ENCODE peak calls at places on chromosomes 4 and X, in four cellular contexts. V, U, C and Z are unnamed samples.

GRCh38 chr4:182245041-182245440 is 1.8 kb downstream of the TENM3 start:
- DNase-seq in V (no peak), U (no peak), C (no peak), Z (no peak)

GRCh38 chr4:177229331-177229730 is 80.3 kb upstream of the NEIL3 start:
- DNase-seq in V (no peak), U (no peak), C (no peak), Z (peak)

GRCh38 chr4:6625256-6625655 is 15.2 kb upstream of the MRFAP1 start:
- DNase-seq in V (no peak), U (no peak), C (no peak), Z (no peak)

GRCh38 chr4:52751349-52751911 is at the start of gene ERVMER34-1:
- DNase-seq in V (peak), U (no peak), C (peak), Z (peak)

GRCh38 chr4:57131849-57132745 is 21.9 kb upstream of the IGFBP7 start:
- DNase-seq in V (peak), U (no peak), C (no peak), Z (no peak)

GRCh38 chrX:97587171-97587570 is 703.5 kb downstream of the RPA4 start:
- DNase-seq in V (no peak), U (no peak), C (no peak), Z (no peak)

GRCh38 chrX:14039344-14039743 is 9.7 kb upstream of the GEMIN8 start:
- DNase-seq in V (peak), U (peak), C (no peak), Z (peak)

GRCh38 chrX:128698528-128698927 is 646.3 kb upstream of the ACTRT1 start:
- DNase-seq in V (no peak), U (no peak), C (peak), Z (no peak)

GRCh38 chr4:145734576-145735329 is 54.8 kb downstream of the C4orf51 start:
- DNase-seq in V (no peak), U (no peak), C (peak), Z (no peak)

GRCh38 chr4:62618042-62618441 is 1417.9 kb downstream of the ADGRL3 start:
- DNase-seq in V (no peak), U (no peak), C (no peak), Z (no peak)

GRCh38 chr4:121998024-121998423 is 46.2 kb upstream of the TRPC3 start:
- DNase-seq in V (peak), U (no peak), C (no peak), Z (no peak)

GRCh38 chrX:13078739-13079444 is 34.5 kb upstream of the FAM9C start:
- DNase-seq in V (no peak), U (no peak), C (peak), Z (no peak)

GRCh38 chr4:112540695-112541094 is 24.7 kb upstream of the NEUROG2 start:
- DNase-seq in V (no peak), U (no peak), C (no peak), Z (no peak)

GRCh38 chr4:3403104-3403906 is 38.5 kb upstream of the HGFAC start:
- DNase-seq in V (no peak), U (no peak), C (peak), Z (no peak)

GRCh38 chr4:7217453-7218310 is 25.3 kb downstream of the SORCS2 start:
- DNase-seq in V (no peak), U (no peak), C (no peak), Z (no peak)

GRCh38 chrX:141405878-141406492 is 163.7 kb upstream of the SPANXC start:
- DNase-seq in V (no peak), U (no peak), C (no peak), Z (peak)

GRCh38 chr4:78704317-78704716 is 71.8 kb upstream of the BMP2K start:
- DNase-seq in V (no peak), U (no peak), C (no peak), Z (no peak)

GRCh38 chr4:85084371-85085170 is 118.1 kb upstream of the WDFY3 start:
- DNase-seq in V (no peak), U (no peak), C (no peak), Z (peak)

GRCh38 chrX:17414839-17415238 is 39.8 kb downstream of the NHS start:
- DNase-seq in V (peak), U (no peak), C (no peak), Z (no peak)